ENCODE peak calls at places on chromosomes 4 and X, in four cellular contexts. O, C, D and L are unnamed samples.
A peak's percentile ranks its signal among the peaks of the same experiment; 100 is the strongest.

GRCh38 chr4:82745173-82745842 is 53.3 kb downstream of the SCD5 start:
- DNase-seq in O (no peak), C (no peak), D (no peak), L (no peak)

GRCh38 chr4:3223986-3224748 is 24.8 kb upstream of the MSANTD1 start:
- DNase-seq in O (no peak), C (no peak), D (no peak), L (no peak)

GRCh38 chr4:25844957-25845712 is 17.7 kb downstream of the SEL1L3 start:
- DNase-seq in O (no peak), C (no peak), D (no peak), L (no peak)

GRCh38 chr4:7668282-7668681 is 233.6 kb upstream of the PSAPL1 start:
- DNase-seq in O (no peak), C (no peak), D (no peak), L (no peak)

GRCh38 chr4:87144346-87144745 is 76.1 kb downstream of the KLHL8 start:
- DNase-seq in O (no peak), C (no peak), D (no peak), L (no peak)

GRCh38 chr4:76458829-76459228 is 23.8 kb downstream of the SHROOM3 start:
- DNase-seq in O (no peak), C (no peak), D (no peak), L (no peak)

GRCh38 chrX:148958896-148959295 is 458.5 kb downstream of the AFF2 start:
- DNase-seq in O (no peak), C (no peak), D (no peak), L (no peak)

GRCh38 chrX:30906726-30907125 is 17.7 kb upstream of the TAB3 start:
- DNase-seq in O (no peak), C (no peak), D (no peak), L (no peak)

GRCh38 chrX:53714580-53715335 is 28.2 kb upstream of the HUWE1 start:
- DNase-seq in O (no peak), C (peak; percentile 85), D (peak; percentile 66), L (peak; percentile 82)

GRCh38 chrX:19678941-19679340 is 163.6 kb upstream of the MAP3K15 start:
- DNase-seq in O (no peak), C (peak; percentile 65), D (no peak), L (peak; percentile 38)